ENCODE peak calls at places on chromosomes 4 and X, in eight cellular contexts. L is fibroblast of lung, Q is type B pancreatic cell, F is choroid plexus epithelial cell, M is neural crest cell, B is transverse colon, T is hepatocyte, W is AG10803. Z is an unnamed sample.

GRCh38 chrX:130788786-130789581 is 114.0 kb downstream of the ENOX2 start:
- DNase-seq in L (no peak), Q (no peak), F (peak), M (no peak), B (no peak), T (no peak), W (no peak), Z (no peak)

GRCh38 chr4:25484243-25484721 is 107.2 kb downstream of the ANAPC4 start:
- DNase-seq in L (peak), Q (no peak), F (peak), M (no peak), B (no peak), T (no peak), W (peak), Z (no peak)

GRCh38 chrX:130676861-130677260 is 226.1 kb downstream of the ENOX2 start:
- DNase-seq in L (no peak), Q (no peak), F (peak), M (no peak), B (no peak), T (no peak), W (no peak), Z (no peak)

GRCh38 chr4:111854494-111855087 is 290.7 kb upstream of the FAM241A start:
- DNase-seq in L (peak), Q (no peak), F (peak), M (peak), B (peak), T (peak), W (peak), Z (peak)

GRCh38 chr4:119692001-119692400 is 63.4 kb upstream of the PDE5A start:
- DNase-seq in L (peak), Q (no peak), F (peak), M (no peak), B (no peak), T (no peak), W (peak), Z (peak)

GRCh38 chr4:48196758-48197504 is 62.9 kb upstream of the TXK start:
- DNase-seq in L (no peak), Q (no peak), F (no peak), M (no peak), B (no peak), T (no peak), W (no peak), Z (no peak)

GRCh38 chr4:25861422-25861926 is 1.3 kb downstream of the SEL1L3 start:
- DNase-seq in L (no peak), Q (no peak), F (peak), M (no peak), B (no peak), T (no peak), W (no peak), Z (no peak)

GRCh38 chrX:123219916-123220315 is 35.8 kb downstream of the GRIA3 start:
- DNase-seq in L (peak), Q (no peak), F (no peak), M (no peak), B (no peak), T (no peak), W (no peak), Z (peak)

GRCh38 chr4:77358315-77358928 is 201.4 kb downstream of the CCNG2 start:
- DNase-seq in L (peak), Q (no peak), F (peak), M (peak), B (no peak), T (peak), W (peak), Z (peak)

GRCh38 chr4:111483375-111484169 is 661.7 kb upstream of the FAM241A start:
- DNase-seq in L (no peak), Q (no peak), F (no peak), M (no peak), B (no peak), T (no peak), W (no peak), Z (no peak)

GRCh38 chr4:167233523-167234387 is 539 bp downstream of the SPOCK3 start:
- DNase-seq in L (peak), Q (no peak), F (peak), M (peak), B (no peak), T (peak), W (no peak), Z (no peak)

GRCh38 chr4:96599752-96600151 is 759.9 kb downstream of the PDHA2 start:
- DNase-seq in L (no peak), Q (no peak), F (no peak), M (no peak), B (no peak), T (no peak), W (no peak), Z (no peak)

GRCh38 chr4:184745747-184746531 is 12.0 kb upstream of the CENPU start:
- DNase-seq in L (peak), Q (no peak), F (peak), M (peak), B (peak), T (peak), W (peak), Z (peak)

GRCh38 chr4:40475609-40476008 is 140.5 kb downstream of the CHRNA9 start:
- DNase-seq in L (no peak), Q (no peak), F (no peak), M (no peak), B (peak), T (peak), W (no peak), Z (no peak)

GRCh38 chr4:177385576-177386320 is 56.5 kb downstream of the AGA start:
- DNase-seq in L (peak), Q (no peak), F (no peak), M (no peak), B (no peak), T (no peak), W (peak), Z (no peak)

GRCh38 chr4:100933628-100934027 is 413.7 kb downstream of the PPP3CA start:
- DNase-seq in L (peak), Q (no peak), F (peak), M (no peak), B (no peak), T (peak), W (peak), Z (peak)

GRCh38 chr4:86291180-86291579 is 68.7 kb downstream of the MAPK10 start:
- DNase-seq in L (no peak), Q (no peak), F (no peak), M (no peak), B (no peak), T (no peak), W (no peak), Z (no peak)

GRCh38 chr4:153499005-153499404 is 32.8 kb downstream of the TMEM131L start:
- DNase-seq in L (no peak), Q (no peak), F (no peak), M (no peak), B (no peak), T (no peak), W (no peak), Z (no peak)

GRCh38 chr4:90057091-90057490 is 70.1 kb upstream of the CCSER1 start:
- DNase-seq in L (no peak), Q (no peak), F (no peak), M (no peak), B (no peak), T (no peak), W (no peak), Z (no peak)

GRCh38 chr4:86033171-86033570 is 326.7 kb downstream of the MAPK10 start:
- DNase-seq in L (peak), Q (no peak), F (peak), M (no peak), B (peak), T (peak), W (peak), Z (peak)

GRCh38 chr4:103934178-103934789 is 214.5 kb upstream of the TACR3 start:
- DNase-seq in L (peak), Q (no peak), F (peak), M (peak), B (no peak), T (peak), W (peak), Z (peak)

GRCh38 chr4:10639664-10640063 is 44.9 kb downstream of the CLNK start:
- DNase-seq in L (peak), Q (no peak), F (no peak), M (no peak), B (no peak), T (no peak), W (peak), Z (peak)

GRCh38 chr4:45122406-45122805 is 396.1 kb upstream of the GNPDA2 start:
- DNase-seq in L (no peak), Q (no peak), F (no peak), M (no peak), B (no peak), T (no peak), W (no peak), Z (no peak)

GRCh38 chr4:105978684-105979296 is 83.5 kb downstream of the NPNT start:
- DNase-seq in L (peak), Q (no peak), F (peak), M (no peak), B (no peak), T (no peak), W (peak), Z (peak)

GRCh38 chr4:105838082-105838481 is 57.2 kb upstream of the NPNT start:
- DNase-seq in L (no peak), Q (no peak), F (no peak), M (no peak), B (no peak), T (no peak), W (no peak), Z (no peak)

GRCh38 chrX:9355739-9356138 is 109.1 kb upstream of the TBL1X start:
- DNase-seq in L (no peak), Q (no peak), F (no peak), M (no peak), B (no peak), T (no peak), W (no peak), Z (no peak)

GRCh38 chrX:13099121-13099520 is 54.7 kb upstream of the FAM9C start:
- DNase-seq in L (no peak), Q (no peak), F (peak), M (no peak), B (no peak), T (no peak), W (no peak), Z (no peak)

GRCh38 chrX:64853424-64853823 is 122.8 kb downstream of the ZC4H2 start:
- DNase-seq in L (no peak), Q (no peak), F (no peak), M (no peak), B (no peak), T (no peak), W (no peak), Z (no peak)

GRCh38 chr4:7813674-7814073 is 126.0 kb downstream of the AFAP1 start:
- DNase-seq in L (peak), Q (no peak), F (peak), M (no peak), B (no peak), T (no peak), W (peak), Z (no peak)

GRCh38 chr4:1009647-1010521 is 1.5 kb upstream of the FGFRL1 start:
- DNase-seq in L (peak), Q (no peak), F (peak), M (peak), B (peak), T (peak), W (peak), Z (no peak)

GRCh38 chr4:86831262-86832090 is 17.7 kb downstream of the SLC10A6 start:
- DNase-seq in L (peak), Q (no peak), F (peak), M (no peak), B (peak), T (peak), W (peak), Z (peak)

GRCh38 chr4:168183717-168184571 is 91.6 kb downstream of the ANXA10 start:
- DNase-seq in L (peak), Q (no peak), F (peak), M (no peak), B (no peak), T (peak), W (peak), Z (peak)

DNA sequence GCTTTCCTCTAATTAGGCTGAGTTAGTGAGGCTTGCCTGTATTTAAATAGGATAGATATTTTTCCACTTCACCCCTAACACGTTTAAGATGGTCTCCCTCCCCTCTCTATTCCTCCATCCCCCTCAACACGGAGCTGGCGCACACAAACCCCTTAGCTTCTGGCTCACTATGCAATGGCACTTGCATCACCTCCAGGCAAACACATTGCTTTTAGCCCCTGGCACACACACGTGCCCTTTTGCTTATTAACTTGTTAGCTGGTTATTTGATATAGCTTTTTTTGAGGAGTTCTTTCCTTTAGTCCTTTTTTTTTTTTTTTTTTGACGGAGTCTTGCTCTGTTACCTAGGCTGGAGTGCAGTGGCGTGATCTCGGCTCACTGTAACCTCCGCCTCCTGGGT is 94.3 kb downstream of the HDAC8 start:
- DNase-seq in L (no peak), Q (no peak), F (no peak), M (no peak), B (no peak), T (no peak), W (no peak), Z (no peak)
- TF ChIP-seq CTCF in L (no peak), Q (no peak), F (no peak), M (no peak), B (no peak), T (no peak), W (no peak), Z (no peak)

GRCh38 chrX:127038065-127038464 is 218.5 kb downstream of the PRR32 start:
- DNase-seq in L (no peak), Q (no peak), F (no peak), M (no peak), B (no peak), T (no peak), W (no peak), Z (no peak)
- TF ChIP-seq CTCF in L (no peak), Q (peak), F (no peak), M (peak), B (no peak), T (peak), W (no peak), Z (no peak)

GRCh38 chrX:15465896-15466651 is 27.1 kb downstream of the PIR start:
- DNase-seq in L (no peak), Q (no peak), F (peak), M (no peak), B (no peak), T (no peak), W (peak), Z (peak)
- TF ChIP-seq CTCF in L (no peak), Q (peak), F (peak), M (peak), B (no peak), T (no peak), W (no peak), Z (no peak)

DNA sequence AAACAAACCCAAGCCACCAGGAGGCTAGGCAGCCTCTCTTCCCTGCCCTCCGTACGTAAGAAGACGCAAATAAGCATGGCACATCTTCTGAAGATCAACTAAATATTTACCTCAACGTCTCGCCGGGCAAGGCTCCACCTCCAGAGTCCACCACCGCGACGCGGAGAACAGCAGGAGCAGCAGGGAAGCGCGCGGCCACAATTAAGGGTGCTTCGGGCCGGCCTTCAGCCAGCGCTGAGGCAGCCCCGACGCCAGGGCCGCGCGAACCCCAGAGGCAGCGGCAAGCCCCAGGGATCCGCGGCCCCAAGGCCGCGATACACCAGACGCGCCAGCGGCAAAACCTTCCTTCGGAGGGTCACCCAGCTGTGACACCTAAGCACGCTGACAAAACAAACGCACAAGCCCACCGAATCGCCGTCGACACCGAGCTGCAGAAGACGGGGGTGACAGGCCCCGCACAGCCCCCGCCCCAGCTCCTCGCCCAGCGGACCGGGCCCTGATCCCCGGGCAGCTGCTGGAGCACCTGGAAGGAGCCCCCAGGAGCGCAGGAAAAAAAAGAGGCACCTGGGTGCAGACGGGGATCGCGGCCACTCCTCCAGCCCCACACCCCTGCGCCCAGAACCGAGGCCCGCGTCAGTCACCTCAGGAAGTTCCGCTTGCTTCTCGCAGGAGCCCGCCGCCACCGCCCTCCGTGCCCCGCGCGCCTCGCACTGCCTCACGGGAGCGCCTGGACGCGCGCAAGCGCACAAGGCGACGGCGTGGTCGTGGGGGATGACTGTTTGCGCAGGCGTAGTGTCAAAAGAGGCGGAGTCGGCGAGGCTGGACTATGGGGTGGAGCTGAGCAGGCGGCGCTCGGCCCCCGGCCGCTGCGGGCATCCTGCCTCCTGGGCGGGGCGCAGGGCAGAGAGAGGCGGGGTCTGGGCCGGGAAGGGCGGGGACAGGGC is at the start of the genes HAUS3 and POLN:
- DNase-seq in L (peak), Q (peak), F (peak), M (peak), B (peak), T (peak), W (peak), Z (peak)
- TF ChIP-seq CTCF in L (no peak), Q (peak), F (no peak), M (no peak), B (no peak), T (no peak), W (peak), Z (no peak)

GRCh38 chr4:19309365-19309764 is 942.3 kb upstream of the SLIT2 start:
- DNase-seq in L (peak), Q (no peak), F (peak), M (no peak), B (no peak), T (peak), W (peak), Z (peak)
- TF ChIP-seq CTCF in L (peak), Q (no peak), F (peak), M (no peak), B (no peak), T (peak), W (peak), Z (peak)

GRCh38 chrX:54044126-54044876 is at the start of gene PHF8:
- DNase-seq in L (peak), Q (peak), F (peak), M (peak), B (peak), T (peak), W (peak), Z (peak)

GRCh38 chrX:54043696-54044125 is 562 bp downstream of the PHF8 start:
- DNase-seq in L (peak), Q (peak), F (no peak), M (no peak), B (peak), T (peak), W (peak), Z (peak)

GRCh38 chrX:54044877-54045328 is 630 bp upstream of the PHF8 start:
- DNase-seq in L (no peak), Q (no peak), F (no peak), M (no peak), B (no peak), T (no peak), W (no peak), Z (no peak)

GRCh38 chrX:54043084-54043483 is 1.2 kb downstream of the PHF8 start:
- DNase-seq in L (no peak), Q (no peak), F (no peak), M (no peak), B (no peak), T (no peak), W (no peak), Z (no peak)

DNA sequence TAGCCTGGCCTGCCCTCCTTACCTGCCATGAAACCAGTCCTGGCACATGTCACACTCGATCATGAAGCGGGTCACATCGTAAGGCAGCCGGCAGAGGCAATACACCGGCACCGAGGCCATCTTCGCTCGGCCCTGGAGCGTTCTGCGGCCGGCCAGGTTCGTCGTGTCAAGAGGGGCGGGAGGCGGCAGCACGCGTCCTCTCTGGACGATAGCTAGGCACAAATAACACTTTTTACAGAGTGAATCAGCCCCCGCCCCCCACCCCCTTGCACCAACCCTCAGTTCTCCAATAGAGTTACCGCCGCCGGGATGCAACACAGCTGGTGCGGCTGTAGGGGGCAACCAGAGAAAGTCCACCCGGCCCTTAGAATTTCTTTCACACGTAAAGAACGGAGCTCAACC is 1.7 kb downstream of the PHF8 start:
- DNase-seq in L (peak), Q (no peak), F (peak), M (peak), B (peak), T (peak), W (peak), Z (peak)
- TF ChIP-seq CTCF in L (peak), Q (peak), F (peak), M (peak), B (peak), T (peak), W (peak), Z (peak)

Z was measured in foreskin fibroblast.